ENCODE peak calls at places on chromosomes 11 and 22, in four cellular contexts. O, R, N and B are unnamed samples.

GRCh38 chr11:65987336-65987735 is 14.6 kb downstream of the EIF1AD start:
- DNase-seq in O (no peak), R (no peak), N (no peak), B (no peak)

GRCh38 chr11:105838668-105839403 is 183.2 kb downstream of the MSANTD4 start:
- DNase-seq in O (no peak), R (no peak), N (peak), B (no peak)

GRCh38 chr11:12108875-12109453 is 1.4 kb upstream of the MICAL2 start:
- DNase-seq in O (no peak), R (no peak), N (no peak), B (no peak)

GRCh38 chr22:32204211-32204855 is 540 bp downstream of the RFPL2 start:
- DNase-seq in O (peak), R (peak), N (peak), B (peak)

GRCh38 chr11:5620606-5621521 is 3.9 kb upstream of the TRIM34 start:
- DNase-seq in O (no peak), R (no peak), N (peak), B (no peak)

GRCh38 chr22:16962501-16962900 is 45.5 kb downstream of the GAB4 start:
- DNase-seq in O (no peak), R (no peak), N (no peak), B (no peak)

GRCh38 chr22:49687786-49688515 is 139.7 kb downstream of the BRD1 start:
- DNase-seq in O (no peak), R (no peak), N (no peak), B (no peak)

GRCh38 chr11:87007938-87008337 is 29.8 kb upstream of the TMEM135 start:
- DNase-seq in O (no peak), R (no peak), N (no peak), B (no peak)

GRCh38 chr11:128420943-128421342 is 166.4 kb downstream of the ETS1 start:
- DNase-seq in O (no peak), R (no peak), N (no peak), B (no peak)

GRCh38 chr11:8060801-8061554 is 20.0 kb upstream of the TUB start:
- DNase-seq in O (no peak), R (no peak), N (no peak), B (no peak)

GRCh38 chr11:5705688-5706087 is 16.1 kb downstream of the TRIM22 start:
- DNase-seq in O (no peak), R (no peak), N (no peak), B (no peak)

GRCh38 chr11:104997288-104997687 is 25.7 kb downstream of the CASP5 start:
- DNase-seq in O (no peak), R (no peak), N (no peak), B (no peak)

GRCh38 chr11:44622190-44622650 is 56.8 kb downstream of the CD82 start:
- DNase-seq in O (no peak), R (no peak), N (no peak), B (no peak)

GRCh38 chr11:3840870-3841425 is at the start of gene RHOG:
- DNase-seq in O (peak), R (no peak), N (peak), B (peak)

GRCh38 chr11:83042966-83043711 is 28.6 kb downstream of the RAB30 start:
- DNase-seq in O (no peak), R (no peak), N (no peak), B (no peak)

GRCh38 chr22:49957826-49958461 is 2.6 kb upstream of the PIM3 start:
- DNase-seq in O (no peak), R (no peak), N (no peak), B (no peak)

GRCh38 chr11:113835306-113835705 is 40.1 kb downstream of the USP28 start:
- DNase-seq in O (no peak), R (no peak), N (no peak), B (no peak)